ENCODE peak calls at places on chromosomes 4 and X, in seven cellular contexts. One of them, this sample, is unnamed.
A peak's percentile ranks its signal among the peaks of the same experiment; 100 is the strongest.

GRCh38 chr4:3322059-3322550 is 29.3 kb downstream of the RGS12 start:
- DNase-seq in glutamatergic neuron: no peak
- DNase-seq in A549: no peak
- DNase-seq in non-pigmented ciliary epithelial cell: no peak
- DNase-seq in amygdala: no peak
- DNase-seq in body of pancreas: no peak
- DNase-seq in brain microvascular endothelial cell: peak; percentile 27
- DNase-seq in this sample: no peak

GRCh38 chrX:120468071-120468470 is 1.0 kb downstream of the LAMP2 start:
- DNase-seq in glutamatergic neuron: no peak
- DNase-seq in A549: no peak
- DNase-seq in non-pigmented ciliary epithelial cell: no peak
- DNase-seq in amygdala: no peak
- DNase-seq in body of pancreas: no peak
- DNase-seq in brain microvascular endothelial cell: no peak
- DNase-seq in this sample: no peak

GRCh38 chrX:13430136-13430827 is 110.4 kb upstream of the ATXN3L start:
- DNase-seq in glutamatergic neuron: no peak
- DNase-seq in A549: no peak
- DNase-seq in non-pigmented ciliary epithelial cell: no peak
- DNase-seq in amygdala: no peak
- DNase-seq in body of pancreas: no peak
- DNase-seq in brain microvascular endothelial cell: peak; percentile 75
- DNase-seq in this sample: no peak

GRCh38 chrX:13843150-13843721 is 26.3 kb upstream of the GPM6B start:
- DNase-seq in glutamatergic neuron: no peak
- DNase-seq in A549: no peak
- DNase-seq in non-pigmented ciliary epithelial cell: no peak
- DNase-seq in amygdala: no peak
- DNase-seq in body of pancreas: no peak
- DNase-seq in brain microvascular endothelial cell: no peak
- DNase-seq in this sample: no peak

GRCh38 chrX:104913348-104913747 is 307.1 kb downstream of the TEX13A start:
- DNase-seq in glutamatergic neuron: no peak
- DNase-seq in A549: no peak
- DNase-seq in non-pigmented ciliary epithelial cell: no peak
- DNase-seq in amygdala: no peak
- DNase-seq in body of pancreas: no peak
- DNase-seq in brain microvascular endothelial cell: no peak
- DNase-seq in this sample: no peak

GRCh38 chr4:56134272-56134671 is 185.5 kb downstream of the CEP135 start:
- DNase-seq in glutamatergic neuron: no peak
- DNase-seq in A549: no peak
- DNase-seq in non-pigmented ciliary epithelial cell: peak; percentile 92
- DNase-seq in amygdala: no peak
- DNase-seq in body of pancreas: peak; percentile 44
- DNase-seq in brain microvascular endothelial cell: peak; percentile 93
- DNase-seq in this sample: no peak

GRCh38 chr4:140944539-140944938 is 188.4 kb upstream of the TBC1D9 start:
- DNase-seq in glutamatergic neuron: no peak
- DNase-seq in A549: no peak
- DNase-seq in non-pigmented ciliary epithelial cell: no peak
- DNase-seq in amygdala: no peak
- DNase-seq in body of pancreas: no peak
- DNase-seq in brain microvascular endothelial cell: peak; percentile 60
- DNase-seq in this sample: no peak

GRCh38 chrX:120781416-120781815 is 94.2 kb downstream of the CT47B1 start:
- DNase-seq in glutamatergic neuron: no peak
- DNase-seq in A549: no peak
- DNase-seq in non-pigmented ciliary epithelial cell: no peak
- DNase-seq in amygdala: no peak
- DNase-seq in body of pancreas: no peak
- DNase-seq in brain microvascular endothelial cell: no peak
- DNase-seq in this sample: no peak

GRCh38 chr4:38385286-38386010 is 278.6 kb upstream of the KLF3 start:
- DNase-seq in glutamatergic neuron: no peak
- DNase-seq in A549: peak; percentile 9
- DNase-seq in non-pigmented ciliary epithelial cell: no peak
- DNase-seq in amygdala: no peak
- DNase-seq in body of pancreas: peak; percentile 68
- DNase-seq in brain microvascular endothelial cell: no peak
- DNase-seq in this sample: no peak

GRCh38 chr4:113673450-113673849 is 88.1 kb downstream of the CAMK2D start:
- DNase-seq in glutamatergic neuron: no peak
- DNase-seq in A549: no peak
- DNase-seq in non-pigmented ciliary epithelial cell: no peak
- DNase-seq in amygdala: no peak
- DNase-seq in body of pancreas: no peak
- DNase-seq in brain microvascular endothelial cell: no peak
- DNase-seq in this sample: no peak

GRCh38 chrX:17397074-17397473 is 22.1 kb downstream of the NHS start:
- DNase-seq in glutamatergic neuron: no peak
- DNase-seq in A549: no peak
- DNase-seq in non-pigmented ciliary epithelial cell: no peak
- DNase-seq in amygdala: no peak
- DNase-seq in body of pancreas: no peak
- DNase-seq in brain microvascular endothelial cell: no peak
- DNase-seq in this sample: no peak

GRCh38 chr4:100098681-100099080 is 91.6 kb downstream of the DDIT4L start:
- DNase-seq in glutamatergic neuron: no peak
- DNase-seq in A549: no peak
- DNase-seq in non-pigmented ciliary epithelial cell: no peak
- DNase-seq in amygdala: no peak
- DNase-seq in body of pancreas: no peak
- DNase-seq in brain microvascular endothelial cell: no peak
- DNase-seq in this sample: no peak

GRCh38 chr4:110211007-110211769 is 12.8 kb upstream of the ELOVL6 start:
- DNase-seq in glutamatergic neuron: no peak
- DNase-seq in A549: peak; percentile 28
- DNase-seq in non-pigmented ciliary epithelial cell: no peak
- DNase-seq in amygdala: no peak
- DNase-seq in body of pancreas: peak; percentile 39
- DNase-seq in brain microvascular endothelial cell: no peak
- DNase-seq in this sample: peak; percentile 29

This sample was measured in thyroid gland.